ENCODE peak calls at places on chromosomes 6 and 20, in eight cellular contexts. One of them, this sample, is unnamed.
A peak's percentile ranks its signal among the peaks of the same experiment; 100 is the strongest.

GRCh38 chr20:51265366-51265765 is 242.5 kb upstream of the KCNG1 start:
- DNase-seq in pancreas: no peak
- DNase-seq in ovary: no peak
- DNase-seq in heart left ventricle: no peak
- DNase-seq in lower lobe of right lung: no peak
- DNase-seq in BE2C: no peak
- DNase-seq in IMR-90: peak; percentile 1
- DNase-seq in tibial nerve: no peak
- DNase-seq in this sample: no peak

GRCh38 chr20:62354031-62354808 is 12.9 kb downstream of the LAMA5 start:
- DNase-seq in pancreas: peak; percentile 28
- DNase-seq in ovary: no peak
- DNase-seq in heart left ventricle: no peak
- DNase-seq in lower lobe of right lung: no peak
- DNase-seq in tibial nerve: no peak
- DNase-seq in BE2C: no peak
- DNase-seq in IMR-90: no peak
- DNase-seq in this sample: no peak

GRCh38 chr6:11432091-11432490 is 105.5 kb upstream of the TMEM170B start:
- DNase-seq in IMR-90: no peak
- DNase-seq in BE2C: no peak
- DNase-seq in ovary: no peak
- DNase-seq in tibial nerve: no peak
- DNase-seq in heart left ventricle: no peak
- DNase-seq in lower lobe of right lung: no peak
- DNase-seq in pancreas: no peak
- DNase-seq in this sample: no peak

GRCh38 chr6:4776967-4777925 is 1.0 kb downstream of the CDYL start:
- DNase-seq in lower lobe of right lung: no peak
- DNase-seq in tibial nerve: peak; percentile 9
- DNase-seq in pancreas: no peak
- DNase-seq in IMR-90: peak; percentile 39
- DNase-seq in heart left ventricle: no peak
- DNase-seq in BE2C: peak; percentile 10
- DNase-seq in ovary: no peak
- DNase-seq in this sample: no peak

GRCh38 chr6:165574770-165575549 is 88.1 kb downstream of the PDE10A start:
- DNase-seq in heart left ventricle: no peak
- DNase-seq in pancreas: no peak
- DNase-seq in BE2C: no peak
- DNase-seq in IMR-90: peak; percentile 51
- DNase-seq in lower lobe of right lung: no peak
- DNase-seq in ovary: no peak
- DNase-seq in tibial nerve: no peak
- DNase-seq in this sample: no peak

GRCh38 chr6:6781877-6782236 is 193.3 kb downstream of the LY86 start:
- DNase-seq in heart left ventricle: no peak
- DNase-seq in lower lobe of right lung: no peak
- DNase-seq in pancreas: no peak
- DNase-seq in tibial nerve: no peak
- DNase-seq in BE2C: no peak
- DNase-seq in ovary: no peak
- DNase-seq in IMR-90: no peak
- DNase-seq in this sample: no peak

GRCh38 chr6:106512958-106513480 is 116.3 kb downstream of the RTN4IP1 start:
- DNase-seq in heart left ventricle: no peak
- DNase-seq in BE2C: no peak
- DNase-seq in ovary: no peak
- DNase-seq in pancreas: no peak
- DNase-seq in tibial nerve: no peak
- DNase-seq in IMR-90: no peak
- DNase-seq in lower lobe of right lung: no peak
- DNase-seq in this sample: no peak

GRCh38 chr6:47157653-47158219 is 115.6 kb upstream of the ADGRF1 start:
- DNase-seq in heart left ventricle: no peak
- DNase-seq in ovary: no peak
- DNase-seq in tibial nerve: no peak
- DNase-seq in IMR-90: peak; percentile 33
- DNase-seq in pancreas: no peak
- DNase-seq in lower lobe of right lung: no peak
- DNase-seq in BE2C: no peak
- DNase-seq in this sample: no peak

GRCh38 chr6:15017251-15017650 is 228.6 kb upstream of the JARID2 start:
- DNase-seq in lower lobe of right lung: peak; percentile 49
- DNase-seq in pancreas: no peak
- DNase-seq in tibial nerve: no peak
- DNase-seq in IMR-90: peak; percentile 17
- DNase-seq in ovary: no peak
- DNase-seq in BE2C: peak; percentile 24
- DNase-seq in heart left ventricle: no peak
- DNase-seq in this sample: no peak

GRCh38 chr6:43142101-43142500 is 29.0 kb upstream of the SRF start:
- DNase-seq in pancreas: no peak
- DNase-seq in heart left ventricle: no peak
- DNase-seq in ovary: no peak
- DNase-seq in BE2C: no peak
- DNase-seq in lower lobe of right lung: no peak
- DNase-seq in IMR-90: no peak
- DNase-seq in tibial nerve: no peak
- DNase-seq in this sample: no peak

GRCh38 chr6:128487746-128488145 is 32.7 kb downstream of the PTPRK start:
- DNase-seq in ovary: no peak
- DNase-seq in BE2C: no peak
- DNase-seq in lower lobe of right lung: no peak
- DNase-seq in heart left ventricle: no peak
- DNase-seq in tibial nerve: no peak
- DNase-seq in pancreas: no peak
- DNase-seq in IMR-90: peak; percentile 85
- DNase-seq in this sample: no peak

GRCh38 chr6:115712562-115712961 is 348.1 kb downstream of the FRK start:
- DNase-seq in BE2C: no peak
- DNase-seq in pancreas: no peak
- DNase-seq in heart left ventricle: no peak
- DNase-seq in lower lobe of right lung: no peak
- DNase-seq in IMR-90: no peak
- DNase-seq in ovary: no peak
- DNase-seq in tibial nerve: no peak
- DNase-seq in this sample: no peak

GRCh38 chr6:1612386-1612893 is 2.7 kb downstream of the FOXC1 start:
- DNase-seq in heart left ventricle: no peak
- DNase-seq in BE2C: no peak
- DNase-seq in ovary: no peak
- DNase-seq in pancreas: no peak
- DNase-seq in IMR-90: no peak
- DNase-seq in tibial nerve: no peak
- DNase-seq in lower lobe of right lung: no peak
- DNase-seq in this sample: no peak

GRCh38 chr6:1610497-1611321 is 994 bp downstream of the FOXC1 start:
- DNase-seq in pancreas: no peak
- DNase-seq in tibial nerve: no peak
- DNase-seq in IMR-90: peak; percentile 29
- DNase-seq in heart left ventricle: no peak
- DNase-seq in lower lobe of right lung: no peak
- DNase-seq in BE2C: peak; percentile 41
- DNase-seq in ovary: peak; percentile 62
- DNase-seq in this sample: no peak

GRCh38 chr6:1611572-1612385 is 2.1 kb downstream of the FOXC1 start:
- DNase-seq in lower lobe of right lung: no peak
- DNase-seq in heart left ventricle: no peak
- DNase-seq in BE2C: peak; percentile 37
- DNase-seq in IMR-90: peak; percentile 53
- DNase-seq in tibial nerve: no peak
- DNase-seq in ovary: no peak
- DNase-seq in pancreas: no peak
- DNase-seq in this sample: no peak

GRCh38 chr6:1609662-1610496 is at the start of gene FOXC1:
- DNase-seq in lower lobe of right lung: peak; percentile 85
- DNase-seq in ovary: peak; percentile 92
- DNase-seq in IMR-90: peak; percentile 94
- DNase-seq in pancreas: peak; percentile 91
- DNase-seq in tibial nerve: peak; percentile 86
- DNase-seq in BE2C: peak; percentile 85
- DNase-seq in heart left ventricle: peak; percentile 90
- DNase-seq in this sample: peak; percentile 95

DNA sequence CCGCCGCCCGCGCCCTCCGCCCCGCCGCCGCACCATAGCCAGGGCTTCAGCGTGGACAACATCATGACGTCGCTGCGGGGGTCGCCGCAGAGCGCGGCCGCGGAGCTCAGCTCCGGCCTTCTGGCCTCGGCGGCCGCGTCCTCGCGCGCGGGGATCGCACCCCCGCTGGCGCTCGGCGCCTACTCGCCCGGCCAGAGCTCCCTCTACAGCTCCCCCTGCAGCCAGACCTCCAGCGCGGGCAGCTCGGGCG is 1.5 kb downstream of the FOXC1 start:
- DNase-seq in lower lobe of right lung: no peak
- DNase-seq in tibial nerve: no peak
- DNase-seq in pancreas: no peak
- DNase-seq in BE2C: peak; percentile 74
- DNase-seq in heart left ventricle: no peak
- DNase-seq in IMR-90: peak; percentile 50
- DNase-seq in ovary: no peak
- DNase-seq in this sample: no peak
- TF ChIP-seq CTCF in lower lobe of right lung: no peak
- TF ChIP-seq CTCF in tibial nerve: no peak
- TF ChIP-seq CTCF in pancreas: no peak
- TF ChIP-seq CTCF in BE2C: no peak
- TF ChIP-seq CTCF in heart left ventricle: no peak
- TF ChIP-seq CTCF in IMR-90: peak; percentile 31
- TF ChIP-seq CTCF in ovary: no peak
- TF ChIP-seq CTCF in this sample: peak; percentile 11

GRCh38 chr20:922781-923180 is 6.6 kb upstream of the ANGPT4 start:
- DNase-seq in ovary: peak; percentile 81
- DNase-seq in lower lobe of right lung: no peak
- DNase-seq in heart left ventricle: no peak
- DNase-seq in IMR-90: no peak
- DNase-seq in pancreas: no peak
- DNase-seq in BE2C: no peak
- DNase-seq in tibial nerve: no peak
- DNase-seq in this sample: no peak

GRCh38 chr20:931401-931800 is 15.3 kb upstream of the ANGPT4 start:
- DNase-seq in heart left ventricle: no peak
- DNase-seq in ovary: no peak
- DNase-seq in BE2C: no peak
- DNase-seq in pancreas: no peak
- DNase-seq in lower lobe of right lung: no peak
- DNase-seq in IMR-90: no peak
- DNase-seq in tibial nerve: no peak
- DNase-seq in this sample: no peak

GRCh38 chr20:924639-925038 is 8.5 kb upstream of the ANGPT4 start:
- DNase-seq in lower lobe of right lung: no peak
- DNase-seq in ovary: no peak
- DNase-seq in heart left ventricle: no peak
- DNase-seq in BE2C: no peak
- DNase-seq in tibial nerve: no peak
- DNase-seq in pancreas: no peak
- DNase-seq in IMR-90: no peak
- DNase-seq in this sample: no peak

GRCh38 chr20:925516-925915 is 9.4 kb upstream of the ANGPT4 start:
- DNase-seq in pancreas: no peak
- DNase-seq in ovary: no peak
- DNase-seq in lower lobe of right lung: no peak
- DNase-seq in tibial nerve: no peak
- DNase-seq in IMR-90: no peak
- DNase-seq in BE2C: no peak
- DNase-seq in heart left ventricle: no peak
- DNase-seq in this sample: no peak

DNA sequence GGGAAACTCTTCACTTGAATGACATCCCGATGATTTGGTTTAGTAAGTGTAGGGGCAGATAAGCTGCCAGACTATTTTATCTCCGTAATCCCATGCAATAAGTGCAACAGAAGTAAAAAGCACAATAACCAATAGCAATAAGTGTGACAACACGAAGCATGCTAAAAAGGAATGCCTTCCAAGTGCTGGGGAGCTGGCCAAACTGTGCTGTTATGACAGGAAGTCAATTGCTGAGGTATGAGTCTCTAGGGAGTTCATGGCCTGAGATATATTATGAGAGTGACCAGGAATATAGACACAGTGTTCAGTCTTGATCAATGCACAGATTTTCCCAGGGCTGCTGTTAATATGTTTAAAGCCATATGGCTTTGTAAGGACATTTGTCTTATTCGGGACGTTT is 10.5 kb upstream of the ANGPT4 start:
- DNase-seq in ovary: no peak
- DNase-seq in tibial nerve: no peak
- DNase-seq in heart left ventricle: no peak
- DNase-seq in pancreas: no peak
- DNase-seq in BE2C: no peak
- DNase-seq in IMR-90: no peak
- DNase-seq in lower lobe of right lung: no peak
- DNase-seq in this sample: no peak
- H3K9me3 ChIP-seq in ovary: no peaks in the 10 kb centered on the region
- H3K9me3 ChIP-seq in tibial nerve: no peaks in the 10 kb centered on the region
- H3K9me3 ChIP-seq in heart left ventricle: no peaks in the 10 kb centered on the region
- H3K9me3 ChIP-seq in pancreas: no peaks in the 10 kb centered on the region
- H3K9me3 ChIP-seq in BE2C: no peaks in the 10 kb centered on the region
- H3K9me3 ChIP-seq in IMR-90: no peaks in the 10 kb centered on the region
- H3K9me3 ChIP-seq in lower lobe of right lung: no peaks in the 10 kb centered on the region
- H3K9me3 ChIP-seq in this sample: peaks cover 8% of the 10 kb centered on the region

DNA sequence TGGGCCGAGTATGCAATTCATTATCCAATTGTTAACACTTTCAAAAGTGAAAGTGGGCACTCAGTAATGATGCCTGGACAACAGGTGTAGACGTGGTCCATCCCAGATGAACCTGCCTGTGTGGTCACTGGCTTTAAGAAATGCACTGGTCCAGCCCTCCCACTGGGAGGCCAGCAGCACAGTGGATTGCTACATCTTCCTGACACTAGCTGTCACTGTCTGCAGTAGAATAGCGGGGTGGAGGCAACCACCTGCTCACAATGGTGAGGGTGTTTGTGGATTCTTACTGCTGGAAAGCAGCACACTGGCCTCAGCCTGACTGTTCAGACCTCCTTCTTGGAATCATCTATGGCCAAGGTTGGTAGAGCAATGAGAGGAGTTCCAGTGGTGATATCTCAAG is 228.2 kb upstream of the PLN start:
- DNase-seq in IMR-90: no peak
- DNase-seq in heart left ventricle: no peak
- DNase-seq in pancreas: no peak
- DNase-seq in lower lobe of right lung: no peak
- DNase-seq in ovary: no peak
- DNase-seq in BE2C: no peak
- DNase-seq in tibial nerve: no peak
- DNase-seq in this sample: no peak
- TF ChIP-seq CTCF in IMR-90: no peak
- TF ChIP-seq CTCF in heart left ventricle: no peak
- TF ChIP-seq CTCF in pancreas: no peak
- TF ChIP-seq CTCF in lower lobe of right lung: no peak
- TF ChIP-seq CTCF in ovary: no peak
- TF ChIP-seq CTCF in BE2C: no peak
- TF ChIP-seq CTCF in tibial nerve: no peak
- TF ChIP-seq CTCF in this sample: no peak

DNA sequence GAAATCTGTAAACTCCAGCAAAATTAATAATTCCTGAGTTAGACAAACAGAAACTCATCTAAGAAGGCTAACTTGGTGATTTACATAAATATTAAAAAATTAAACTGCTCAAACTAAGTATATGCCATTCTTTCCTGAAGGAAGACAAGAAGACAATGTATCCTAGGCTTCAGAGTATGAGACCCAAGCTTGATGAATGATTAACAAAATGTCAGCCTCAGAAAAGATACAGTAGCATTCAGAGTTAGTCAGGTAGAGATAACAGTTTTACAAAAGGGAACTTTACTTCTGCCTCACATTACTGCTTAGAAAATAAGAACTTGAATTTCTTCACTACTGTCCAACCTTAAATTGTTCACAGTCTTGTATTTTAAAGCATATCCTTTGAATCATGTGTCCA is 12.0 kb downstream of the CSNK2A1 start:
- DNase-seq in ovary: no peak
- DNase-seq in lower lobe of right lung: no peak
- DNase-seq in pancreas: no peak
- DNase-seq in IMR-90: no peak
- DNase-seq in BE2C: no peak
- DNase-seq in heart left ventricle: no peak
- DNase-seq in tibial nerve: no peak
- DNase-seq in this sample: no peak
- H3K9me3 ChIP-seq in ovary: no peaks in the 10 kb centered on the region
- H3K9me3 ChIP-seq in lower lobe of right lung: peaks cover 8% of the 10 kb centered on the region
- H3K9me3 ChIP-seq in pancreas: no peaks in the 10 kb centered on the region
- H3K9me3 ChIP-seq in IMR-90: peaks cover 5% of the 10 kb centered on the region
- H3K9me3 ChIP-seq in BE2C: no peaks in the 10 kb centered on the region
- H3K9me3 ChIP-seq in heart left ventricle: no peaks in the 10 kb centered on the region
- H3K9me3 ChIP-seq in tibial nerve: no peaks in the 10 kb centered on the region
- H3K9me3 ChIP-seq in this sample: peaks cover 12% of the 10 kb centered on the region